ENCODE peak calls at places on chromosomes 11 and 22, in eight cellular contexts. One of them, this sample, is unnamed.

GRCh38 chr11:6603287-6604080 is at the start of the genes ILK and RRP8:
- DNase-seq in ovary: peak; percentile 90
- DNase-seq in breast epithelium: peak; percentile 88
- DNase-seq in transverse colon: peak; percentile 94
- DNase-seq in suprapubic skin: peak; percentile 94
- DNase-seq in uterus: peak; percentile 91
- DNase-seq in right lobe of liver: peak; percentile 95
- DNase-seq in stomach: peak; percentile 94
- DNase-seq in this sample: peak; percentile 91

GRCh38 chr11:66159585-66159984 is 89.5 kb downstream of the PACS1 start:
- DNase-seq in uterus: no peak
- DNase-seq in stomach: no peak
- DNase-seq in right lobe of liver: no peak
- DNase-seq in suprapubic skin: no peak
- DNase-seq in breast epithelium: no peak
- DNase-seq in transverse colon: no peak
- DNase-seq in ovary: no peak
- DNase-seq in this sample: no peak

GRCh38 chr22:24145446-24146189 is 35.7 kb upstream of the SUSD2 start:
- DNase-seq in transverse colon: no peak
- DNase-seq in stomach: no peak
- DNase-seq in uterus: peak; percentile 46
- DNase-seq in ovary: no peak
- DNase-seq in right lobe of liver: no peak
- DNase-seq in breast epithelium: no peak
- DNase-seq in suprapubic skin: no peak
- DNase-seq in this sample: no peak

GRCh38 chr11:76735841-76736240 is 47.3 kb upstream of the TSKU start:
- DNase-seq in ovary: no peak
- DNase-seq in suprapubic skin: no peak
- DNase-seq in stomach: no peak
- DNase-seq in uterus: no peak
- DNase-seq in right lobe of liver: no peak
- DNase-seq in breast epithelium: no peak
- DNase-seq in transverse colon: no peak
- DNase-seq in this sample: no peak

GRCh38 chr11:84687433-84687832 is 939.7 kb downstream of the DLG2 start:
- DNase-seq in breast epithelium: no peak
- DNase-seq in transverse colon: no peak
- DNase-seq in stomach: no peak
- DNase-seq in right lobe of liver: no peak
- DNase-seq in suprapubic skin: no peak
- DNase-seq in uterus: no peak
- DNase-seq in ovary: no peak
- DNase-seq in this sample: no peak

GRCh38 chr11:826836-827145 is 928 bp upstream of the CRACR2B start:
- DNase-seq in right lobe of liver: no peak
- DNase-seq in uterus: no peak
- DNase-seq in transverse colon: no peak
- DNase-seq in stomach: no peak
- DNase-seq in ovary: no peak
- DNase-seq in breast epithelium: no peak
- DNase-seq in suprapubic skin: no peak
- DNase-seq in this sample: no peak

GRCh38 chr11:36300651-36301050 is 4.6 kb downstream of the PRR5L start:
- DNase-seq in right lobe of liver: peak; percentile 71
- DNase-seq in breast epithelium: peak; percentile 33
- DNase-seq in suprapubic skin: no peak
- DNase-seq in stomach: peak; percentile 91
- DNase-seq in uterus: peak; percentile 28
- DNase-seq in ovary: peak; percentile 53
- DNase-seq in transverse colon: peak; percentile 85
- DNase-seq in this sample: peak; percentile 19

GRCh38 chr11:23284626-23285025 is 424.4 kb upstream of the CCDC179 start:
- DNase-seq in ovary: no peak
- DNase-seq in breast epithelium: no peak
- DNase-seq in stomach: no peak
- DNase-seq in right lobe of liver: no peak
- DNase-seq in uterus: no peak
- DNase-seq in transverse colon: no peak
- DNase-seq in suprapubic skin: no peak
- DNase-seq in this sample: no peak

GRCh38 chr22:41022470-41023298 is 69.7 kb upstream of the EP300 start:
- DNase-seq in suprapubic skin: peak; percentile 95
- DNase-seq in ovary: peak; percentile 94
- DNase-seq in right lobe of liver: peak; percentile 93
- DNase-seq in transverse colon: peak; percentile 96
- DNase-seq in uterus: peak; percentile 93
- DNase-seq in stomach: peak; percentile 94
- DNase-seq in breast epithelium: peak; percentile 85
- DNase-seq in this sample: peak; percentile 92
- TF ChIP-seq POLR2A in suprapubic skin: no peak
- TF ChIP-seq POLR2A in ovary: peak; percentile 86
- TF ChIP-seq POLR2A in right lobe of liver: peak; percentile 50
- TF ChIP-seq POLR2A in transverse colon: peak; percentile 80
- TF ChIP-seq POLR2A in uterus: peak; percentile 71
- TF ChIP-seq POLR2A in stomach: no peak
- TF ChIP-seq POLR2A in breast epithelium: peak; percentile 76
- TF ChIP-seq POLR2A in this sample: peak; percentile 88

DNA sequence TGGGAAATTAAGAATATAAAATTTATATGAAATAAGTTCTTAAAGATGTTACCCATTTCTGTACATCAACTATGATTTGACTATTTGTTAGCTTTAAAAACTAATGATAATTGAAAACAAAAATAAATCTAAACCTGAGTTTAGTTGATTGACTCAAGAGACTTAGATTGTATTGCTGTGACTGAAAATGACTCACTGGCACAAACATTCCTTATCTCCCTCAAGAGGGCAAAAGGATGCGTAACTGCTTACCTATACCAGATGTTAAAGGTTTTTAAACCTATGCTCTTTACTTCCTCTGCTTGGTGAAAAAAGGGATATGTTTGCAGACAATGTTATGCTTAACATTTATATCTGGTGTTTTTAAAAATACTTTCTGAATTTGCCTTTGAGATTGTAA is 30.3 kb downstream of the ATM start:
- DNase-seq in uterus: no peak
- DNase-seq in stomach: no peak
- DNase-seq in transverse colon: no peak
- DNase-seq in suprapubic skin: no peak
- DNase-seq in ovary: no peak
- DNase-seq in right lobe of liver: no peak
- DNase-seq in breast epithelium: no peak
- DNase-seq in this sample: no peak
- H3K36me3 ChIP-seq in uterus: no peaks in the 10 kb centered on the region
- H3K36me3 ChIP-seq in stomach: peaks cover 97% of the 10 kb centered on the region
- H3K36me3 ChIP-seq in transverse colon: no peaks in the 10 kb centered on the region
- H3K36me3 ChIP-seq in suprapubic skin: peaks cover 80% of the 10 kb centered on the region
- H3K36me3 ChIP-seq in ovary: no peaks in the 10 kb centered on the region
- H3K36me3 ChIP-seq in right lobe of liver: no peaks in the 10 kb centered on the region
- H3K36me3 ChIP-seq in breast epithelium: no peaks in the 10 kb centered on the region
- H3K36me3 ChIP-seq in this sample: no peaks in the 10 kb centered on the region

GRCh38 chr11:128948583-128948982 is 5.9 kb upstream of the TP53AIP1 start:
- DNase-seq in breast epithelium: no peak
- DNase-seq in transverse colon: no peak
- DNase-seq in right lobe of liver: no peak
- DNase-seq in suprapubic skin: no peak
- DNase-seq in ovary: no peak
- DNase-seq in uterus: no peak
- DNase-seq in stomach: no peak
- DNase-seq in this sample: no peak
- TF ChIP-seq CTCF in breast epithelium: no peak
- TF ChIP-seq CTCF in transverse colon: no peak
- TF ChIP-seq CTCF in right lobe of liver: no peak
- TF ChIP-seq CTCF in suprapubic skin: no peak
- TF ChIP-seq CTCF in ovary: no peak
- TF ChIP-seq CTCF in uterus: no peak
- TF ChIP-seq CTCF in stomach: no peak
- TF ChIP-seq CTCF in this sample: no peak

GRCh38 chr22:30425327-30425615 is 297 bp upstream of the MTFP1 start:
- DNase-seq in transverse colon: no peak
- DNase-seq in right lobe of liver: no peak
- DNase-seq in breast epithelium: no peak
- DNase-seq in stomach: no peak
- DNase-seq in suprapubic skin: no peak
- DNase-seq in uterus: no peak
- DNase-seq in ovary: no peak
- DNase-seq in this sample: no peak

GRCh38 chr22:30425616-30426394 is at the start of gene MTFP1:
- DNase-seq in right lobe of liver: peak; percentile 82
- DNase-seq in uterus: peak; percentile 47
- DNase-seq in ovary: peak; percentile 71
- DNase-seq in stomach: peak; percentile 66
- DNase-seq in suprapubic skin: peak; percentile 76
- DNase-seq in breast epithelium: peak; percentile 39
- DNase-seq in transverse colon: peak; percentile 72
- DNase-seq in this sample: peak; percentile 8

GRCh38 chr22:30427871-30428270 is 2.3 kb downstream of the MTFP1 start:
- DNase-seq in stomach: no peak
- DNase-seq in right lobe of liver: peak; percentile 12
- DNase-seq in suprapubic skin: no peak
- DNase-seq in breast epithelium: no peak
- DNase-seq in transverse colon: no peak
- DNase-seq in ovary: no peak
- DNase-seq in uterus: no peak
- DNase-seq in this sample: no peak

GRCh38 chr22:30424471-30425326 is 869 bp upstream of the MTFP1 start:
- DNase-seq in suprapubic skin: no peak
- DNase-seq in ovary: no peak
- DNase-seq in breast epithelium: no peak
- DNase-seq in transverse colon: peak; percentile 23
- DNase-seq in stomach: no peak
- DNase-seq in right lobe of liver: peak; percentile 63
- DNase-seq in uterus: no peak
- DNase-seq in this sample: no peak

DNA sequence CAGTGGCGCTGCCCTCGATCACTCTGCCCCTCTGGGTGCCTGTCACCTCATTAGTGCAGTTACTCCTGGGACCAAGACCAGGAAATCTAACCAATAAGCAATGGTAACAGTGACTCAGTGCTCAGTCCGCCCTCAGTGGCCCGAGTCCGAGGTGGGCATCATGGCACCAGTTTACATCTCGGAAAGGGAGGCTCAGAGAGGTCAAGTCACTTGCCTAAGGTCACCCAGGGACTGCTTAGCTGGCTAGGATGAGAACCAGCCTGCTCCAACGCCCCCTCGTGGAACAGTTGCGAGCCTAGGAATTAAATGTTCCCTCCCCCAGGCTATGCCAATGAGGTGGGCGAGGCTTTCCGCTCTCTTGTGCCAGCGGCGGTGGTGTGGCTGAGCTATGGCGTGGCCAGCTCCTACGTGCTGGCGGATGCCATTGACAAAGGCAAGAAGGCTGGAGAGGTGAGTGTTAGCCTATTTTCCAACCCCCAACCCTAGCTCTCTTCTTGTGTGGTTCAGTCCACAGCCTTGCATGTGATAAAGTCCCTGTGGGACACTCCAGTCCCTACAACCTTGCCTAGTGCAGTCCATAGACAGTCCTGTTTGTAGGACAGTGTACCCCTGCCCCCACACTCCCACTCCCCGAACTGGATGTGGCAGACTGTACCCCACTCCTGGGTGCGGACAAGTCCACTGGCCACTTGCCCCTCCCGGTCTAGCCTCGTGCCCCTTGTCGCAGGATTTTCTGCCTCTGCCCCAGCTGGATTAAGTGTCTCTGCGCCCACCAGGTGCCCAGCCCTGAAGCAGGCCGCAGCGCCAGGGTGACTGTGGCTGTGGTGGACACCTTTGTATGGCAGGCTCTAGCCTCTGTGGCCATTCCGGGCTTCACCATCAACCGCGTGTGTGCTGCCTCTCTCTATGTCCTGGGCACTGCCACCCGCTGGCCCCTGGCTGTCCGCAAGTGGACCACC is 1.1 kb downstream of the MTFP1 start:
- DNase-seq in suprapubic skin: peak; percentile 93
- DNase-seq in breast epithelium: peak; percentile 79
- DNase-seq in uterus: peak; percentile 68
- DNase-seq in stomach: peak; percentile 92
- DNase-seq in transverse colon: peak; percentile 94
- DNase-seq in ovary: peak; percentile 72
- DNase-seq in right lobe of liver: peak; percentile 89
- DNase-seq in this sample: peak; percentile 58
- TF ChIP-seq POLR2A in suprapubic skin: no peak
- TF ChIP-seq POLR2A in breast epithelium: no peak
- TF ChIP-seq POLR2A in uterus: no peak
- TF ChIP-seq POLR2A in stomach: no peak
- TF ChIP-seq POLR2A in transverse colon: no peak
- TF ChIP-seq POLR2A in ovary: no peak
- TF ChIP-seq POLR2A in right lobe of liver: no peak
- TF ChIP-seq POLR2A in this sample: no peak

GRCh38 chr22:35401863-35402262 is 1.9 kb downstream of the MCM5 start:
- DNase-seq in ovary: no peak
- DNase-seq in breast epithelium: no peak
- DNase-seq in transverse colon: no peak
- DNase-seq in right lobe of liver: no peak
- DNase-seq in suprapubic skin: no peak
- DNase-seq in uterus: no peak
- DNase-seq in stomach: no peak
- DNase-seq in this sample: no peak
- H3K36me3 ChIP-seq in ovary: no peaks in the 10 kb centered on the region
- H3K36me3 ChIP-seq in breast epithelium: peaks cover 3% of the 10 kb centered on the region
- H3K36me3 ChIP-seq in transverse colon: no peaks in the 10 kb centered on the region
- H3K36me3 ChIP-seq in right lobe of liver: no peaks in the 10 kb centered on the region
- H3K36me3 ChIP-seq in suprapubic skin: peaks cover 33% of the 10 kb centered on the region
- H3K36me3 ChIP-seq in uterus: no peaks in the 10 kb centered on the region
- H3K36me3 ChIP-seq in stomach: peaks cover 41% of the 10 kb centered on the region
- H3K36me3 ChIP-seq in this sample: no peaks in the 10 kb centered on the region

This sample was measured in gastrocnemius medialis.